ENCODE peak calls at places on chromosomes 7 and 10, in five cellular contexts. Y is right atrium auricular region; D is CD4-positive, alpha-beta T cell; T is psoas muscle; W is IMR-90. H is an unnamed sample.

GRCh38 chr7:2947381-2947780 is 96.3 kb downstream of the CARD11 start:
- DNase-seq in Y (no peak), D (no peak), T (no peak), W (no peak), H (no peak)

GRCh38 chr10:100934084-100934659 is 21.4 kb downstream of the SLF2 start:
- DNase-seq in Y (no peak), D (no peak), T (no peak), W (no peak), H (no peak)

GRCh38 chr10:32112055-32112454 is 55.8 kb upstream of the KIF5B start:
- DNase-seq in Y (no peak), D (no peak), T (no peak), W (peak), H (no peak)

GRCh38 chr10:74799840-74800239 is 26.6 kb upstream of the KAT6B start:
- DNase-seq in Y (no peak), D (no peak), T (no peak), W (peak), H (no peak)

GRCh38 chr10:78316451-78316931 is 282.8 kb downstream of the RPS24 start:
- DNase-seq in Y (peak), D (no peak), T (no peak), W (peak), H (no peak)

GRCh38 chr10:121092341-121093099 is 241.4 kb downstream of the WDR11 start:
- DNase-seq in Y (no peak), D (no peak), T (no peak), W (no peak), H (no peak)

GRCh38 chr10:61350068-61350467 is 103.1 kb downstream of the TMEM26 start:
- DNase-seq in Y (no peak), D (no peak), T (no peak), W (no peak), H (no peak)

GRCh38 chr10:132176647-132177046 is 10.1 kb upstream of the DPYSL4 start:
- DNase-seq in Y (no peak), D (no peak), T (no peak), W (no peak), H (no peak)

GRCh38 chr10:91643700-91644099 is 10.8 kb upstream of the PPP1R3C start:
- DNase-seq in Y (no peak), D (no peak), T (no peak), W (no peak), H (no peak)

GRCh38 chr7:102253076-102253972 is 33.3 kb upstream of the SH2B2 start:
- DNase-seq in Y (no peak), D (no peak), T (no peak), W (no peak), H (no peak)

GRCh38 chr10:91073301-91073780 is 147.1 kb upstream of the PCGF5 start:
- DNase-seq in Y (no peak), D (no peak), T (no peak), W (no peak), H (no peak)

GRCh38 chr7:86558680-86559079 is 85.0 kb upstream of the GRM3 start:
- DNase-seq in Y (no peak), D (no peak), T (no peak), W (no peak), H (no peak)
- TF ChIP-seq CTCF in Y (no peak), D (no peak), T (no peak), W (no peak), H (no peak)

GRCh38 chr7:100612730-100613446 is 548 bp downstream of the MOSPD3 start:
- DNase-seq in Y (no peak), D (peak), T (no peak), W (no peak), H (no peak)

GRCh38 chr7:100613447-100614185 is 1.3 kb downstream of the MOSPD3 start:
- DNase-seq in Y (no peak), D (no peak), T (no peak), W (no peak), H (no peak)

GRCh38 chr7:100607111-100607510 is 4.9 kb downstream of the PCOLCE start:
- DNase-seq in Y (no peak), D (no peak), T (no peak), W (peak), H (no peak)

GRCh38 chr7:100614308-100614861 is 2.0 kb downstream of the MOSPD3 start:
- DNase-seq in Y (no peak), D (no peak), T (no peak), W (no peak), H (no peak)

DNA sequence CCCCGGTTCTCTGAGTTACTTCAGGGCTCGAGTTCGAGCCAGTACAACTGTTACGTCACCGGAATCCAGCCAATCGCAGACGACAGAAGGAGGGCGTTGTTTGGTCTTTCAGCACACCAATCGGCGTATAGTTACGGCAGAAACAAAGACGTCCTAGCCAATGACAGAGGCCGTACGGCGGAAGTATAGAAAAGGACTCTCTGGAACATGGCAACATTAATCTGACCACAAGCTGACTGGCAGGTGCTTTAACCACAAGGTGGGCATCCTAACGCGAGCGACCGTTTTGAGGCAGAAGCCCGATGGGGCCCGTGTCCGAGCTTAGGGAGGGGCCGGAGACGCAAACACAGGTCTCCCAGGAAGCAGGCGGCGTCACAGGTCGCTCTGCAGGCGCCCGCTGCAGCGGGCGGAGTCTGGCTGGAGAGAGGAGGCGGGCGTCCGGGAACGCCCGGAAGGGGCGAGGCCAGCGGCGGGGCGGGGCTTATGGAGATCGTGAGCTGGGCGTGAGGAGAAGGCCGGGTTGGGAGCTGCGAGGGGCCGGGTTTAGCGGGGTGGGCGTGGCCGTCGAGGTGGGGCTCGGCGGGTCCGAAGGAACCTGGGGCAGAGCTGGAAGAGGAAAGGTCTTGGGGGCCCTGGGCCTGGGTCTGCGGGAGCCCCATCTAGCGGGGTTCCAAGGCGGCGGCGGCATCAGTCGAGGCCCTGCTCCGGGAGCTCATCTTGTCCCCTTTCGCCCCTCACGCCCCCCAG is at the start of gene MOSPD3:
- DNase-seq in Y (peak), D (peak), T (peak), W (peak), H (peak)
- H3K27ac ChIP-seq in Y (peak), D (peak), T (peak), W (peak), H (peak)

GRCh38 chr7:45215611-45216062 is 58.0 kb downstream of the RAMP3 start:
- DNase-seq in Y (peak), D (no peak), T (no peak), W (no peak), H (no peak)

GRCh38 chr7:45219130-45219529 is 61.5 kb downstream of the RAMP3 start:
- DNase-seq in Y (no peak), D (no peak), T (no peak), W (no peak), H (no peak)

GRCh38 chr7:45216622-45217165 is 59.1 kb downstream of the RAMP3 start:
- DNase-seq in Y (no peak), D (no peak), T (no peak), W (no peak), H (no peak)

GRCh38 chr7:45216181-45216580 is 58.6 kb downstream of the RAMP3 start:
- DNase-seq in Y (peak), D (no peak), T (no peak), W (no peak), H (no peak)

DNA sequence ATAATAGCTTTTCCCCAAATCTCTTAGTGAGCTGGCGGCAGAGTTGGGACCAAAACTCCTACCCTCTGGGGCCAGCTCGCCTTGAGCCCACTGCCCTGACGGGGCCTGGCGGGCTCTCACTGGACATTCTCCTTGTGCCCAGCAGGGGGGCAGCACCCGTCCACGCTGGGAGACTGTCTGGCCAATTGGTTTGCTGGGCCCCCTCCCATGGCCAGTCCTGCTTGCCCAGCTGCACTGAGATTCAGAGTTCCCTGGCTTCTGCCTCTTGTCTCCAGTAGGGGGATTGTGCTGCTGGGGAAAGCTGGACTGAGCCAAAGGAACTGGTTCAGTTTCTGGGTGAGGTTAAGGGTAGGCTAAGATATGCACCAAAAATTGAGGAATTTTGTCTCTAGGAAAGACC is 59.8 kb downstream of the RAMP3 start:
- DNase-seq in Y (peak), D (no peak), T (no peak), W (no peak), H (no peak)
- TF ChIP-seq CTCF in Y (no peak), D (no peak), T (peak), W (peak), H (peak)

GRCh38 chr10:21604651-21605050 is 70.6 kb downstream of the MLLT10 start:
- DNase-seq in Y (no peak), D (no peak), T (no peak), W (no peak), H (no peak)

GRCh38 chr10:21599582-21599981 is 65.5 kb downstream of the MLLT10 start:
- DNase-seq in Y (no peak), D (no peak), T (no peak), W (no peak), H (no peak)

GRCh38 chr10:21600804-21601512 is 66.9 kb downstream of the MLLT10 start:
- DNase-seq in Y (no peak), D (no peak), T (no peak), W (no peak), H (no peak)

GRCh38 chr10:21602313-21602712 is 68.3 kb downstream of the MLLT10 start:
- DNase-seq in Y (no peak), D (no peak), T (no peak), W (peak), H (no peak)

DNA sequence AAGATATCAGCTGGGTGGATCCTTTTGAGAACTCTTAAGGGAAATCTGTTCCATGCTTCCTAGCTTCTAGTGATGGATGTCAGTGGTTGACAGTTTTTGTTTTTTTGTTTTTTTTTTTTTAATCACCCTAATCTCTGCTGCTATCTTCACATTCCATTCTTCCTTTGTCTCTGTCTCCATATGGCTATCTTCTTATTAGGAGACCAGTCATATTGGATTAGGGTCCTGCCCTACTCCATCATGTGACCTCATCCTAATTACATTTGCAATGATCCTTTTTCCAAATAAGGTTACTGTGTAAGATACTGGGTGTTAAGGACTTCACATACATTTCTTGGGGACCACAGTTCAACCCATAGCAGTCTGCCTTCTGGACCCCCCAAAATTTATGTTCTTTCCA is 69.7 kb downstream of the MLLT10 start:
- DNase-seq in Y (no peak), D (no peak), T (no peak), W (no peak), H (no peak)
- H3K27ac ChIP-seq in Y (no peak), D (no peak), T (no peak), W (no peak), H (no peak)

GRCh38 chr7:75756340-75757297 is 15.4 kb downstream of the CCL26 start:
- DNase-seq in Y (no peak), D (no peak), T (no peak), W (peak), H (no peak)

GRCh38 chr7:75757860-75758259 is 14.2 kb downstream of the CCL26 start:
- DNase-seq in Y (no peak), D (no peak), T (no peak), W (no peak), H (no peak)

GRCh38 chr7:75758491-75758890 is 13.5 kb downstream of the CCL26 start:
- DNase-seq in Y (no peak), D (no peak), T (no peak), W (peak), H (no peak)

GRCh38 chr7:75762350-75762917 is 9.6 kb downstream of the CCL26 start:
- DNase-seq in Y (no peak), D (peak), T (no peak), W (peak), H (no peak)

GRCh38 chr7:75757298-75757676 is 14.7 kb downstream of the CCL26 start:
- DNase-seq in Y (no peak), D (no peak), T (no peak), W (no peak), H (no peak)
- TF ChIP-seq CTCF in Y (no peak), D (no peak), T (no peak), W (no peak), H (no peak)

GRCh38 chr7:94386416-94386815 is 8.3 kb upstream of the COL1A2 start:
- DNase-seq in Y (no peak), D (no peak), T (no peak), W (no peak), H (no peak)

GRCh38 chr7:94384315-94384714 is 10.4 kb upstream of the COL1A2 start:
- DNase-seq in Y (no peak), D (no peak), T (no peak), W (no peak), H (no peak)

GRCh38 chr7:94382155-94382554 is 12.5 kb upstream of the COL1A2 start:
- DNase-seq in Y (no peak), D (no peak), T (no peak), W (peak), H (no peak)

GRCh38 chr7:94380264-94380663 is 14.4 kb upstream of the COL1A2 start:
- DNase-seq in Y (no peak), D (no peak), T (no peak), W (no peak), H (no peak)

DNA sequence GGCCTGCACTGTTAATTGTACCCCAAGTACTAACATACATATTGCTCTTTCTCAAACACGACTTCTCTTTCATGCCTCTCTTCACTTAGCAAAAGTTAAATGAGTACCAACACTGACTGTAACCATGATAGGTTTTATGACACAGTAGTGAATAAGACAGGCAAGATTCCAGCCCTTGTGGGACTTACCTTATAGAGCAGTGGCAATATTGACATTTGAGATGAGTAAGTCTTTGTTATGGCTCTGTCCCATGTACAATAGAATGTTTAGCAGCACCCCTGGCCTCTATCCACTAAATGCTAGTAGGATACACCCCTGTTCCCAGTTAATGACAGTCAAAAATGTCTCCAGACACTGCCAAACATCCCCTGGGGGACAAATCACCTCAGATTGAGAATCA is 11.9 kb upstream of the COL1A2 start:
- DNase-seq in Y (no peak), D (no peak), T (no peak), W (no peak), H (no peak)
- H3K27ac ChIP-seq in Y (no peak), D (no peak), T (no peak), W (no peak), H (no peak)

GRCh38 chr7:84738583-84739150 is 448.2 kb downstream of the SEMA3D start:
- DNase-seq in Y (no peak), D (no peak), T (no peak), W (no peak), H (no peak)
- TF ChIP-seq CTCF in Y (no peak), D (no peak), T (no peak), W (no peak), H (no peak)

DNA sequence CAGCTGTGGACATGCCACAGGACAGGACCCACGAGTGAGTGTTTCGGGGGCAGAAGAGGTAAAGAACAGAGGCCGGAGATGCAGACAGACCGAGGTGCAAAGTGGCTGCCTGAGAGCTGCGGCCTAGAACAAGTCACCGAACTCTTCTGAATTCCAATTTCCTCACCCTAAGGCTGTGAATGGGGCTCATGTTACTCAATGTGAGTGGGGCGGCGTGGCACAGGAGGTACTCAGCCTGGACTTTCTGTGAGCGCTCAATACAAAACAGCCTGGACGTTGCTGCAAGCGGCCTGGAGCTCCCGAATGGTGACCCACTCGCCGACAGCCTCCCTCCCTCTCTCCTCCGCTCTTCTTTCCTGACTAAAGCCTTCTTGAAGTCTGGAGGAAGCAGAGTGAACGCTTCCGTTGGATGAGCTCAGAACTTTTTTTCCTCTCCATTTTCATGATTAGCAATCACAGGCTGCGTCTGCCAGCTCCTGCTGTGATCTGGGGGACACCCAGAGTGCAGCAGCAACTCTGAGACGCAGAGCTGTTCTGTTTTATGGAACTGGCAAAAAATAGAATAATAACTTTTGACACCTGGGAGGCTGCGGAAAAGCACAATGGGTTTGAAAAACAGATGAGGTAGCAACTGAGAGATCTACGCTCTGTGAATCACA is 108.5 kb downstream of the PTPRN2 start:
- DNase-seq in Y (no peak), D (no peak), T (no peak), W (no peak), H (no peak)
- H3K27ac ChIP-seq in Y (no peak), D (no peak), T (no peak), W (no peak), H (no peak)

H was measured in lower lobe of right lung.